ENCODE peak calls at places on chromosomes 12 and 14, in four cellular contexts. Q, K, I and P are unnamed samples.

GRCh38 chr12:6183689-6184441 is 16.3 kb upstream of the CD9 start:
- DNase-seq in Q (peak), K (no peak), I (no peak), P (no peak)

GRCh38 chr12:66765204-66765603 is 86.3 kb upstream of the GRIP1 start:
- DNase-seq in Q (no peak), K (no peak), I (no peak), P (no peak)

GRCh38 chr14:85573406-85573805 is 43.5 kb downstream of the FLRT2 start:
- DNase-seq in Q (no peak), K (no peak), I (no peak), P (no peak)

GRCh38 chr12:91877022-91877421 is 268.6 kb downstream of the BTG1 start:
- DNase-seq in Q (peak), K (no peak), I (no peak), P (no peak)

GRCh38 chr14:101501858-101502615 is 59.3 kb upstream of the DIO3 start:
- DNase-seq in Q (no peak), K (no peak), I (no peak), P (no peak)

GRCh38 chr14:105060751-105061427 is 4.3 kb downstream of the GPR132 start:
- DNase-seq in Q (peak), K (no peak), I (no peak), P (no peak)

GRCh38 chr12:67222302-67222701 is 46.9 kb upstream of the CAND1 start:
- DNase-seq in Q (no peak), K (no peak), I (peak), P (no peak)

GRCh38 chr12:108826807-108827721 is 30.3 kb downstream of the SSH1 start:
- DNase-seq in Q (no peak), K (no peak), I (no peak), P (no peak)

GRCh38 chr12:2997989-2998670 is 38.9 kb downstream of the TEAD4 start:
- DNase-seq in Q (no peak), K (no peak), I (peak), P (no peak)

GRCh38 chr14:59394268-59394667 is 70.9 kb downstream of the GPR135 start:
- DNase-seq in Q (no peak), K (no peak), I (no peak), P (no peak)

GRCh38 chr12:12776261-12776660 is 9.2 kb upstream of the APOLD1 start:
- DNase-seq in Q (peak), K (no peak), I (no peak), P (no peak)

GRCh38 chr12:95848575-95849388 is 10.0 kb upstream of the SNRPF start:
- DNase-seq in Q (peak), K (no peak), I (no peak), P (no peak)

DNA sequence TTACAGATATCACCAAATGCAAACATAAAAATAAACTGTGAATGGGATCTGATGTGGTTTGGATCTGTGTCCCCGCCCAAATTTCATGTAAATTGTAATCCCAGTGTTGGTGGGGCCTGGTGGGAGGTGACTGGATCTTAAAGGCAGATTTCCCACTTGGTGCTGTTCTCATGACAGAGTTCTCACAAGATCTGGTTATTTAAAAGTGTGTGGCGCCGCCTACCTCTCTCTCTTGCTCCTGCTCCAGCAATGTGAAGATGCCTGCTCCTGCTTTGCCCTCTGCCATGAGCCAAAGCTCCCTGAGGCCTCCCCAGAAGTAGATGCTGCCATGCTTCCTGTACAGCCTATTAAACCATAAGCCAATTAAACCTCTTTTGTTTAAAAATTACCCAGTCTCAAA is 47.8 kb downstream of the SLC25A21 start:
- DNase-seq in Q (no peak), K (no peak), I (no peak), P (no peak)
- TF ChIP-seq CTCF in Q (no peak), K (no peak), I (no peak), P (no peak)

GRCh38 chr14:72177246-72177645 is 245.0 kb downstream of the RGS6 start:
- DNase-seq in Q (no peak), K (no peak), I (no peak), P (no peak)

GRCh38 chr14:72183631-72184030 is 251.4 kb downstream of the RGS6 start:
- DNase-seq in Q (no peak), K (no peak), I (no peak), P (no peak)

GRCh38 chr14:72173038-72173720 is 240.9 kb downstream of the RGS6 start:
- DNase-seq in Q (no peak), K (no peak), I (no peak), P (no peak)

GRCh38 chr14:72182773-72183432 is 250.7 kb downstream of the RGS6 start:
- DNase-seq in Q (no peak), K (no peak), I (no peak), P (no peak)

DNA sequence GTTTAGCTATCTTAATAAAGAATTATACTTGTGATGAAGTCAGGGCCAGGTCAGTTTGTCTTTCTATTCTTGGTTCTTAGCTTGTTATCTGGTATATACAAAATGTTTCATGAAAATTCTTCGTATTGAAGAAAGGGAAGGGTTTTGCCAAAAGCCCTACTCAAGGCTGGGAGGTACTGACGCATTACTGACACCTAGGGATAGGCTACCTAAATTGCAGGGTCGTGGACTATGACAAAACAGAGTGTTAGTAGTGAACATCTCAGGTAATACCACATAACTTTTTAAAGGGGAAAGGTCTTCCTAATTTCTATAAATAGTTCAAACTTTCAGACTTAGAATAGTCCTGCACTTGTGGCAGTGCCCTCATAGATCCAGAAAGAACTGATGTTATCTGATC is 246.3 kb downstream of the RGS6 start:
- DNase-seq in Q (no peak), K (no peak), I (no peak), P (no peak)
- TF ChIP-seq CTCF in Q (no peak), K (no peak), I (no peak), P (no peak)

GRCh38 chr12:14138495-14138894 is 157.1 kb upstream of the GRIN2B start:
- DNase-seq in Q (no peak), K (peak), I (peak), P (peak)
- TF ChIP-seq CTCF in Q (no peak), K (peak), I (no peak), P (peak)

DNA sequence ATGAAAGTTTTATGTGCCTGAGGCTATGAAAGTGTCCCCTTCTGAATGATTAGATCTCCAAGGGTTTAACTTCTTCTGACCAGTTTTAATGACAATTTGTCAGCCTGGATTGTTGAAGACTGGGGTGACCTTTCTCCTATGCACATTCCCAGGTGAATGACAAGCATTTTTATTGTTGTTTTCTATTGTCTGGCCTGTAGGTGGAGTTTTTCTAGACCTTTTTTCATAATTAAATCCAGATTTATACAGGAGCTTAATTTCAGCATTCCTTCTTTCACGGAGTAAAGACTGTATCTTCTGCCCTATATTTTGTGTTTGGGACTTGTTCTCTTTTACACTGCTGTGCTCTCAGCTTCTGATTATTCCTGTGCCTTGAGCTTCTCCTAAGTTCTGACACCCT is 125.0 kb upstream of the FAR2 start:
- DNase-seq in Q (no peak), K (no peak), I (no peak), P (no peak)
- TF ChIP-seq CTCF in Q (no peak), K (peak), I (peak), P (no peak)

GRCh38 chr14:106530423-106531107 is 1004.2 kb downstream of the TMEM121 start:
- DNase-seq in Q (peak), K (no peak), I (no peak), P (no peak)
- TF ChIP-seq CTCF in Q (no peak), K (no peak), I (no peak), P (no peak)

GRCh38 chr14:64208261-64208660 is 85.9 kb downstream of the ESR2 start:
- DNase-seq in Q (no peak), K (no peak), I (no peak), P (no peak)
- TF ChIP-seq CTCF in Q (no peak), K (no peak), I (no peak), P (no peak)

DNA sequence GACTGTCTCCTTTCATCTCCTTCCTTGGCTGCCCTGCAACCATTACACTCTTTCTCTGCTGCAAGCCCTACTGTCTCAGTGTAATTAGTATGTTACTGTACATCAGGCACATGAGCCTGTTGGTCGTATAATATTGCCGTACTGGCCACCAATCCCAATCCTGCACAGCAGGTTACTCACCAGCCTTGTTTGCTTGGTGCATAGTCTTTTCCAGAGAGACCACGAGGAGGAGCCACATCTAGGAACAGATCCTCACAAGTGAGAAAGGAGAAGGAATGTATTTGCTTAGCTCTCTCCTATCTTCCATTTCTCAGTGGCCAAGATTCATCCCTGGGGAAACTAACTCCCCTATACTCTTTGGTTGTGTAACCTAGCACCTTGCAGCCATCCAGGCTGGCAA is 33.0 kb upstream of the BICDL1 start:
- DNase-seq in Q (no peak), K (no peak), I (no peak), P (no peak)
- TF ChIP-seq CTCF in Q (no peak), K (no peak), I (no peak), P (no peak)

GRCh38 chr12:85057370-85057963 is 21.3 kb downstream of the LRRIQ1 start:
- DNase-seq in Q (peak), K (peak), I (peak), P (peak)
- TF ChIP-seq CTCF in Q (peak), K (peak), I (peak), P (peak)